ENCODE peak calls at places on chromosomes 4 and X, in four cellular contexts. D is A549, P is HepG2, Z is K562. C is an unnamed sample.

GRCh38 chr4:182207806-182208483 is 35.3 kb upstream of the TENM3 start:
- DNase-seq in D (peak), P (no peak), Z (no peak), C (no peak)

GRCh38 chr4:81164623-81165416 is 50.2 kb downstream of the PRKG2 start:
- DNase-seq in D (peak), P (peak), Z (no peak), C (no peak)

GRCh38 chr4:124199755-124200154 is 512.8 kb downstream of the ANKRD50 start:
- DNase-seq in D (no peak), P (no peak), Z (no peak), C (no peak)

GRCh38 chrX:124086411-124086810 is 124.9 kb downstream of the STAG2 start:
- DNase-seq in D (no peak), P (no peak), Z (no peak), C (no peak)

GRCh38 chr4:16259531-16260246 is 33.4 kb upstream of the TAPT1 start:
- DNase-seq in D (no peak), P (no peak), Z (no peak), C (no peak)

GRCh38 chrX:132463411-132463810 is 25.4 kb downstream of the MBNL3 start:
- DNase-seq in D (no peak), P (no peak), Z (peak), C (no peak)

GRCh38 chrX:13194291-13195103 is 125.4 kb downstream of the ATXN3L start:
- DNase-seq in D (no peak), P (no peak), Z (no peak), C (no peak)

GRCh38 chr4:113601636-113602035 is 159.9 kb downstream of the CAMK2D start:
- DNase-seq in D (no peak), P (no peak), Z (no peak), C (no peak)

GRCh38 chr4:86664959-86665358 is 70.8 kb downstream of the PTPN13 start:
- DNase-seq in D (no peak), P (no peak), Z (no peak), C (no peak)

GRCh38 chr4:80026080-80026479 is 46.9 kb downstream of the ANTXR2 start:
- DNase-seq in D (no peak), P (no peak), Z (no peak), C (no peak)
- TF ChIP-seq BHLHE40 in D (no peak), P (no peak), Z (no peak), C (no peak)

GRCh38 chr4:64014647-64015046 is 394.6 kb downstream of the TECRL start:
- DNase-seq in D (no peak), P (no peak), Z (no peak), C (no peak)
- TF ChIP-seq MAX in D (no peak), P (no peak), Z (no peak), C (no peak)

GRCh38 chrX:133670394-133670793 is 255.1 kb upstream of the GPC4 start:
- DNase-seq in D (peak), P (no peak), Z (peak), C (peak)
- TF ChIP-seq BHLHE40 in D (no peak), P (no peak), Z (no peak), C (no peak)

DNA sequence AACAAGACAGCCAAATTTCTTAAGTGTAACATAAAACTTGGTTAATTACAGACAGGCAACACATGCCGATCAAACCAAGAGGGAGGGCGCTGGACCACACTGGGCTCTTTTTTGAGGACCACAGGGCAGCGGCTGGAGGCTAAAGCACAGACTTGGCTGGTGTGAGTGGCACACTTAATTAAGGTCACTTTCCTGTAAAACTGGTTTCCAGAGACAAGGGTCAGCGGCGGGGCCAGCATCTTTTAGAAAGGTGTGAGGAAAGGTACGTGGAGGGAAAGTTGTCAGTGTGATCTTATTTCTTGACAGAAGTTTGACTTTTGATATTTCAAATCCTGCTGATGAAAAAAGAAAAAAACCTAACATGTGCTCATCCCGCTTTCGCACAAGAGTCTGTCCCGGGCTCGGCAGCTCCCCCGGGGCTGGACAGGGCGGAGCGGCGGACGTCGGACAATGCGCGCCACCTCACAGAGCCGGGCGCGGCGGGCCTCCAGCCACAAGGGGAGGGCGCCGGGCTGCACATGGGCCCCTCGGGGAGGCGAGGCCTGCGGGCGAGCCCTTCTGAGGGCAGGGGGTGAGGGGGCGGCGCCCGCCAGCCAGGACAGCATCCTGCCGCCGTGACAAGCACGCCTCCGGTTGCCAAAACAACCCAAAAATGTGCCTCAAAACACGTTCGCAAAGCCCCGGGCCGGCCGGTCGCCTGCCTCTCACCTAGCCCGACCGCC is 658 bp upstream of the HSPA4L start:
- DNase-seq in D (peak), P (no peak), Z (no peak), C (no peak)
- TF ChIP-seq MAX in D (peak), P (no peak), Z (peak), C (peak)

GRCh38 chrX:71909956-71910355 is 689 bp upstream of the NHSL2 start:
- DNase-seq in D (no peak), P (no peak), Z (no peak), C (no peak)

GRCh38 chrX:71910526-71911022 is at the start of gene NHSL2:
- DNase-seq in D (no peak), P (no peak), Z (no peak), C (no peak)

GRCh38 chrX:71911731-71912050 is 1.0 kb downstream of the NHSL2 start:
- DNase-seq in D (no peak), P (no peak), Z (no peak), C (no peak)

GRCh38 chrX:71912156-71912555 is 1.5 kb downstream of the NHSL2 start:
- DNase-seq in D (no peak), P (no peak), Z (no peak), C (no peak)

DNA sequence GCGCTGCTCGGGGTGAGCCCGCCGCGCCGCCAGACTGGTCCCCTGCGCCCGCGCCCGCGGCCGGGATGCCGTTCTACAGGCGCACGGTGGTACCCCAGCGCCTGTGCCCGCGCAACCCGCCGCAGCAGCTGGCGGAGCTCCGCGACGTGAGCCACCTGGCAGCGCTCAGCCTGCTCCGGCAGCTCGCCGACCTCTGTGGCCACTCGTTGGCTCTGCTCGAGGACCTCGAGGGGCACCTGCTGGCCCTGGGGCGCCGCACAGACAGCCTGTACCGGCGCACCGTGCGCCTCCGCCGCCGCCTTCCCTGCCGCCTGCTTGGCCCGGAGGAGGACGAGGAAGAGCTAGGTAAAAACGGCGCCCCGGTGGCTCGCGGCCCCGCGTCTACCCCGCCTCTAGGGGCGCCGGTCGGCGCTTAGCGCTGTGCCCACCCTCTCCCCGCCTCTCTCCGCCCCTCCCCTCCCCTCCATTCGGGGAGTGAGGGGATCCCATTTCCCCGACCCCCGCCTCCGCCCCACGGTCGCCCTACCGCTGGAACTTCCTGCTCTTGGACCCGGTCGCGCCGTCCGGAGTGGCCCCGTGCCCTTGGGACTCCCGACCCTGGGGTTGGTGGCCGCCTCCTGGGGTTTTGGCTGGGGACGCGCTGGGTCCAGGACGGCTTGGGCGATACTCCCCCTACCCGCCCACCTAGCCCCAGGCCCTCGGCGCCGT is 532 bp downstream of the NHSL2 start:
- DNase-seq in D (peak), P (no peak), Z (no peak), C (no peak)
- TF ChIP-seq BHLHE40 in D (no peak), P (no peak), Z (no peak), C (no peak)